ENCODE peak calls at places on chromosomes 16 and 17, in seven cellular contexts. U is H9, P is mesendoderm, J is H1, T is mesenchymal stem cell, K is IMR-90, B is trophoblast cell. E is an unnamed sample.

GRCh38 chr16:48432136-48432535 is 46.9 kb upstream of the SIAH1 start:
- DNase-seq in B (no peak), U (no peak), K (no peak), P (no peak), T (no peak), J (no peak), E (no peak)

GRCh38 chr17:8997994-8998628 is 23.2 kb upstream of the NTN1 start:
- DNase-seq in T (peak), J (peak), U (peak), K (peak), B (peak), P (peak), E (peak)

GRCh38 chr17:62722625-62723024 is 85.5 kb downstream of the MARCHF10 start:
- DNase-seq in U (no peak), J (no peak), K (peak), P (no peak), T (peak), B (no peak), E (no peak)

GRCh38 chr16:85303354-85303883 is 191.1 kb upstream of the CIBAR2 start:
- DNase-seq in T (peak), U (peak), P (peak), K (no peak), B (peak), J (peak), E (peak)

GRCh38 chr16:3538222-3538621 is 37.4 kb downstream of the CLUAP1 start:
- DNase-seq in K (no peak), J (no peak), P (no peak), U (no peak), B (no peak), T (no peak), E (no peak)

GRCh38 chr17:5785343-5785742 is 201.0 kb upstream of the NLRP1 start:
- DNase-seq in J (no peak), T (peak), U (no peak), B (peak), K (peak), P (no peak), E (no peak)

GRCh38 chr17:37490638-37491614 is 1.2 kb downstream of the DUSP14 start:
- DNase-seq in U (peak), T (peak), B (peak), P (peak), K (peak), J (peak), E (peak)

GRCh38 chr17:80815151-80815561 is 176.5 kb upstream of the CHMP6 start:
- DNase-seq in T (no peak), P (no peak), U (no peak), K (no peak), J (no peak), B (no peak), E (no peak)

GRCh38 chr16:56558024-56558747 is 6.7 kb upstream of the MT4 start:
- DNase-seq in B (no peak), K (peak), P (no peak), J (no peak), U (no peak), T (no peak), E (no peak)

GRCh38 chr17:6505425-6506142 is 50.8 kb downstream of the PITPNM3 start:
- DNase-seq in U (peak), B (peak), T (no peak), K (peak), J (no peak), P (peak), E (no peak)

GRCh38 chr17:74769856-74770497 is 6.2 kb downstream of the NAT9 start:
- DNase-seq in U (no peak), K (no peak), J (no peak), P (no peak), T (no peak), B (no peak), E (no peak)

GRCh38 chr17:83041305-83041704 is 38.1 kb upstream of the METRNL start:
- DNase-seq in J (no peak), T (no peak), U (no peak), B (no peak), K (peak), P (no peak), E (no peak)

GRCh38 chr16:88856122-88856827 is 472 bp downstream of the GALNS start:
- DNase-seq in P (peak), J (peak), U (peak), T (no peak), K (no peak), B (no peak), E (peak)

GRCh38 chr17:31048142-31048541 is 46.6 kb upstream of the NF1 start:
- DNase-seq in B (no peak), P (no peak), J (no peak), U (no peak), K (no peak), T (no peak), E (no peak)

GRCh38 chr17:2692781-2693135 is 18.8 kb downstream of the CLUH start:
- DNase-seq in P (no peak), U (no peak), K (no peak), T (no peak), J (no peak), B (no peak), E (no peak)

GRCh38 chr17:34378664-34379101 is 15.7 kb upstream of the CCL1 start:
- DNase-seq in T (no peak), B (no peak), K (no peak), U (no peak), P (no peak), J (no peak), E (no peak)

GRCh38 chr17:41476866-41477815 is 3.8 kb downstream of the KRT35 start:
- DNase-seq in P (no peak), K (no peak), B (no peak), T (no peak), J (no peak), U (no peak), E (no peak)

GRCh38 chr16:23113185-23113584 is 36.1 kb downstream of the USP31 start:
- DNase-seq in K (no peak), T (no peak), B (no peak), U (no peak), J (no peak), P (no peak), E (no peak)

GRCh38 chr17:58728831-58729230 is 26.8 kb upstream of the PPM1E start:
- DNase-seq in B (no peak), J (no peak), P (no peak), T (no peak), U (no peak), K (peak), E (no peak)
- H2BK120ac ChIP-seq in B (no peak), J (no peak), P (no peak), T (no peak), U (no peak), K (no peak), E (no peak)

GRCh38 chr16:29841631-29842030 is 21.4 kb downstream of the MVP start:
- DNase-seq in U (no peak), B (no peak), P (no peak), T (no peak), K (no peak), J (no peak), E (no peak)

GRCh38 chr16:29837833-29838232 is 17.6 kb downstream of the MVP start:
- DNase-seq in B (no peak), U (no peak), K (peak), J (no peak), P (no peak), T (peak), E (no peak)

GRCh38 chr16:29839822-29840221 is 19.6 kb downstream of the MVP start:
- DNase-seq in T (no peak), P (no peak), K (no peak), B (no peak), U (no peak), J (no peak), E (no peak)

GRCh38 chr16:29842732-29843346 is 20.2 kb downstream of the CDIPT start:
- DNase-seq in J (no peak), T (no peak), P (no peak), K (no peak), B (no peak), U (no peak), E (no peak)

GRCh38 chr16:29840240-29840639 is 20.0 kb downstream of the MVP start:
- DNase-seq in P (no peak), U (no peak), B (no peak), T (no peak), J (no peak), K (no peak), E (no peak)
- H2BK120ac ChIP-seq in P (no peak), U (no peak), B (no peak), T (no peak), J (no peak), K (no peak), E (no peak)

GRCh38 chr17:78507526-78507925 is 69.7 kb downstream of the DNAH17 start:
- DNase-seq in K (no peak), J (no peak), B (no peak), U (no peak), P (no peak), T (no peak), E (no peak)
- H2BK120ac ChIP-seq in K (no peak), J (no peak), B (no peak), U (no peak), P (no peak), T (no peak), E (no peak)

GRCh38 chr16:79006762-79007161 is 593.8 kb downstream of the MAF start:
- DNase-seq in T (no peak), P (no peak), U (no peak), K (no peak), B (no peak), J (no peak), E (no peak)

GRCh38 chr16:79008869-79009179 is 591.7 kb downstream of the MAF start:
- DNase-seq in P (no peak), J (no peak), U (no peak), T (no peak), K (no peak), B (no peak), E (no peak)

GRCh38 chr16:79009911-79010310 is 590.6 kb downstream of the MAF start:
- DNase-seq in J (no peak), U (no peak), P (no peak), B (no peak), T (no peak), K (no peak), E (no peak)

GRCh38 chr16:79007614-79008013 is 592.9 kb downstream of the MAF start:
- DNase-seq in J (no peak), U (no peak), P (no peak), T (peak), B (no peak), K (no peak), E (no peak)

DNA sequence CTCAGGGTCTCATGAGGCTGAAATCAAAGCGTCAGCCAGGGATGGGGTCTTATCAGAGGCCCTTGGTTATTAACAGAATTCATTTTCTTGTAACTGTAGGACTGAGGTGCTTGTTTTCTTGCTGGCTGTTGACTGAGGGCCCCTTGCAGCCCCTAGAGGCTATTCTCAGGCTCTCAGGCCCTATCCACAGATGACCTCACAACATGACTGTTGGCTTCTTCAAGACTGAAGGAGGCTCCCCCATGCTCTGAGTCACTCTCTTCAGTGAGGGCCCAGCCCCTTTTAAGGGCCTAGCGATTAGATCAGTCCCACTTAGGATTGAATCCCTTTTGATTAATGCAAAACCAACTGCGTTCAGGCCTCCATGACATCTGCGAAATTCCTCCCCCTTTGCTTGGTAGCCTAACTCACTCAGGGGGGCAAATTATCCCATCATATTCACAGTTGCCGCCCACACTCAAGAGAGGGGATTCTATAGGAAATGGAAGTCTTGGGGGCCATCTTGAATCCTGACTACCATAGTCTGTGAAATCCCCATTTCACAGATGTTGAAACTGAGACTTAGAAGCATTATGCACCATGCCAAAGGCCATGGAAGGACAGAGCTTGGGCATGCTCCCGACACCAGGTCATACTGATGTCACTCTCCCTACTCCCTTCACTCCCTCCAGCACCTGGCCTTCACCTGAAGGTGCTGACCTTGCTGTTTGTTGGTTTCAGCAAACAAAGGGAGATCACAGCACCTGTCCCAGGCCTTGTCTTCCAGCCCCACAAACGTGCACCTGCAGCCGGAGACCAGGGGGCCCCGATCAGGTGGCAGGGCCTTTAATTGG is 592.3 kb downstream of the MAF start:
- DNase-seq in P (peak), U (no peak), T (peak), K (no peak), J (no peak), B (no peak), E (no peak)
- H2BK120ac ChIP-seq in P (no peak), U (no peak), T (no peak), K (no peak), J (no peak), B (no peak), E (no peak)

DNA sequence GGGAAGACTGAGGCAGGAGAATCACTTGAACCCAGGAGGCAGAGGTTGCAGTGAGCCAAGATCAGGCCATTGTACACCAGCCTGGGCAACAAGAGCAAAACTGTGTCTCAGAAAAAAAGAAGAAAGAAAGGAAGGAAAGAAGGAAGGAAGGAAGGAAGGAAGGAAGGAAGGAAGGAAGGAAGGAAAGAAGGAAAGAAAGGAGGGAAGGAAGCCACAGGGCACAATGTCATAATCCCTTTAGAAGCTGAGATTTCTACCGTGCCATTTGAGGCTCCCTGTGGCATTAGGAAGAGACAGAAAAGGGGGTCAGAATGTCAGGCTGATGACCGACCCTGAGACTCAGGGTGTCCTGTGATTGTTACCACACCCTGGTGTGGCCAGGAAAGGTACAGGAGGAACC is 6.6 kb downstream of the GNGT2 start:
- DNase-seq in P (no peak), J (no peak), T (no peak), U (no peak), K (no peak), B (no peak), E (no peak)
- H2BK120ac ChIP-seq in P (no peak), J (no peak), T (no peak), U (no peak), K (no peak), B (no peak), E (no peak)

GRCh38 chr17:78236362-78237127 is 5.1 kb downstream of the TMEM235 start:
- DNase-seq in K (no peak), B (no peak), T (no peak), U (no peak), J (no peak), P (no peak), E (no peak)

GRCh38 chr17:78237403-78238012 is 6.1 kb downstream of the TMEM235 start:
- DNase-seq in U (no peak), K (no peak), J (no peak), B (no peak), T (no peak), P (no peak), E (no peak)

GRCh38 chr17:78233678-78234077 is 2.2 kb downstream of the TMEM235 start:
- DNase-seq in U (peak), B (no peak), J (no peak), P (no peak), T (no peak), K (no peak), E (no peak)

GRCh38 chr17:78234261-78234865 is 2.9 kb downstream of the TMEM235 start:
- DNase-seq in P (no peak), T (no peak), J (no peak), U (peak), K (no peak), B (no peak), E (no peak)

GRCh38 chr17:78235885-78236284 is 4.5 kb downstream of the TMEM235 start:
- DNase-seq in J (no peak), K (no peak), B (no peak), T (no peak), U (no peak), P (no peak), E (no peak)
- H2BK120ac ChIP-seq in J (no peak), K (no peak), B (no peak), T (no peak), U (no peak), P (no peak), E (no peak)